ENCODE peak calls at places on chromosomes 13 and 19, in five cellular contexts. G, V, M, N and Y are unnamed samples.
A peak's percentile ranks its signal among the peaks of the same experiment; 100 is the strongest.

GRCh38 chr19:48630289-48631036 is 6.7 kb downstream of the DBP start:
- DNase-seq in G (peak; percentile 63), V (peak; percentile 29), M (peak; percentile 84), N (peak; percentile 8), Y (no peak)

GRCh38 chr13:75405976-75406703 is 75.8 kb downstream of the TBC1D4 start:
- DNase-seq in G (no peak), V (no peak), M (no peak), N (no peak), Y (no peak)

GRCh38 chr13:92054389-92054788 is 656.0 kb downstream of the GPC5 start:
- DNase-seq in G (no peak), V (no peak), M (no peak), N (no peak), Y (no peak)

GRCh38 chr19:51702754-51703654 is 9.9 kb downstream of the SPACA6 start:
- DNase-seq in G (peak; percentile 21), V (peak; percentile 65), M (no peak), N (no peak), Y (no peak)

GRCh38 chr19:10286803-10287737 is at the start of gene ICAM4:
- DNase-seq in G (peak; percentile 35), V (no peak), M (peak; percentile 77), N (peak; percentile 67), Y (peak; percentile 27)

GRCh38 chr13:49400755-49401659 is 42.9 kb downstream of the CAB39L start:
- DNase-seq in G (peak; percentile 40), V (peak; percentile 70), M (no peak), N (no peak), Y (peak; percentile 87)

GRCh38 chr13:25046274-25046984 is 49.5 kb upstream of the PABPC3 start:
- DNase-seq in G (peak; percentile 3), V (no peak), M (no peak), N (no peak), Y (no peak)

GRCh38 chr13:52599037-52599852 is 43.0 kb upstream of the HNRNPA1L2 start:
- DNase-seq in G (peak; percentile 81), V (no peak), M (no peak), N (no peak), Y (no peak)

GRCh38 chr19:56839665-56840451 is 668 bp downstream of the PEG3 start:
- DNase-seq in G (no peak), V (peak; percentile 95), M (peak; percentile 93), N (no peak), Y (no peak)

GRCh38 chr13:66665991-66666390 is 564.1 kb downstream of the PCDH9 start:
- DNase-seq in G (peak; percentile 12), V (no peak), M (peak; percentile 47), N (no peak), Y (no peak)

GRCh38 chr13:25901460-25902376 is 150.1 kb downstream of the SHISA2 start:
- DNase-seq in G (no peak), V (no peak), M (no peak), N (peak; percentile 50), Y (peak; percentile 11)

GRCh38 chr19:17406887-17407196 is 1.4 kb upstream of the BST2 start:
- DNase-seq in G (no peak), V (no peak), M (no peak), N (no peak), Y (peak; percentile 68)
- H3K4me1 ChIP-seq in G (no peaks in the 10 kb centered on the region), V (peaks cover 14% of the 10 kb centered on the region), M (no peaks in the 10 kb centered on the region), N (peaks cover 44% of the 10 kb centered on the region), Y (peaks cover 39% of the 10 kb centered on the region)

DNA sequence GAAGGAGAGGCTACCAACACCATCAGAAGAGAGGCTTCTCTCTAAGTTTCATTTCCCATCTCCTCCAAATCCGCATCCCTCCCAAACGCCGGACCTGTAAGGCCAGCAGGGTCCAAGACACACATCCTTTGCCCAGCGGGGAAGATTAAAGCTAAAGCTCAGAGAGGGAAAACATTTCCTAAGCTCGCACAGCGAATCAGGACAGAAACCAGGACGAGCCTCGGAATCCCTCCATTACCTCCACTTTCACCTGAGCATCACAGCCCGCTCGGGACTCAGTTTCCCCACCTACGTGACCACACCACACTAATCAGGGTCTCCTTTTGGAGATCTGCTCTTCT is 711 bp upstream of the FOSB start:
- DNase-seq in G (peak; percentile 63), V (no peak), M (no peak), N (no peak), Y (peak; percentile 27)
- H3K27ac ChIP-seq in G (peak overlapping the region; percentile 100), V (no peak overlapping the region), M (peak overlapping the region; percentile 88), N (no peak overlapping the region), Y (no peak overlapping the region)

GRCh38 chr19:2317300-2317699 is 9.3 kb upstream of the LINGO3 start:
- DNase-seq in G (no peak), V (no peak), M (no peak), N (no peak), Y (no peak)

GRCh38 chr19:2312819-2313501 is 5.0 kb upstream of the LINGO3 start:
- DNase-seq in G (no peak), V (no peak), M (no peak), N (no peak), Y (no peak)

GRCh38 chr19:2317756-2318155 is 9.8 kb upstream of the LINGO3 start:
- DNase-seq in G (no peak), V (no peak), M (no peak), N (no peak), Y (no peak)

GRCh38 chr19:2315818-2316353 is 7.9 kb upstream of the LINGO3 start:
- DNase-seq in G (peak; percentile 72), V (peak; percentile 28), M (peak; percentile 80), N (no peak), Y (peak; percentile 37)

GRCh38 chr19:2315121-2315817 is 7.3 kb upstream of the LINGO3 start:
- DNase-seq in G (no peak), V (no peak), M (no peak), N (no peak), Y (no peak)
- H3K4me1 ChIP-seq in G (no peaks in the 10 kb centered on the region), V (no peaks in the 10 kb centered on the region), M (no peaks in the 10 kb centered on the region), N (no peaks in the 10 kb centered on the region), Y (peaks cover 23% of the 10 kb centered on the region)

DNA sequence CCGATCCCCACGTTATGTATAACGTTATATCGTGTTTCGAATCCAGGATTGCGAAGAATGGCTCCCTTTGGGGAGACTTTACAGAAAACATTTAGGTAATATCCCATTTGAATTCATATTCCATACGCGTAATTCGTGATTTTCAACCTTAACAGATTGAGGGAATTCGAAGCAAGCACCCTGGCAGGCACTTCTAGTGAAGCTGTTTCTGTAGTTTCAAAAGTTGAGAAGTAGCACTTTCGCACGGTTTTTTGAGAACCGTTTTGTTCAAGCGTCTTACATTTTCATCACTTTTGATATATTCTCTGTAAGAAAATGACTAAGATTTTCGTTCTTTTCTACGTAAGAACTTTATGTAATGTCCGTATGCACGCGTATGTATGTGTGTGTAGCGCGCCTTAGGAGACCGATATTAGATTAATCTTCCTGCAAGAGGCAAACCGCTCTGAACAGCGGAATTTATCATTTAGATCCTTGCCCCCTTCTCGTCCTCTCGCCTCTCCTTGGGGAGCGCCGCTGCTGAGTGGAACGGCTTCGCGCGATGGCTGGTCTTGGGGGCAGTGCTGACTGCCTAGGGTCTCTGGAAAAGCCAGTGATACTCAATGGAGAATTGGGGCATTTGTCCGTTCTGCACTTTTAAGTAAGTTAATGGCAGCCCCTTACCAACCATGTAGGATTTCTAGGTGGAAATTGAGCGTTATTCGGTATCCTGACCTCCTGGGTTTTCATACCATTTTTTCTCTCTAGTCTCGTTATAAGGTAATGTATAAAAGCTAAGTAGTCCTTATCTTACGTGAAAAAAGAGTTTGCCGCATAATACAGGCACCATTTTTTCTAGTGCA is 4.8 kb downstream of the MAB21L1 start:
- DNase-seq in G (peak; percentile 55), V (no peak), M (peak; percentile 48), N (no peak), Y (no peak)
- H3K27ac ChIP-seq in G (peak overlapping the region; percentile 89), V (no peak overlapping the region), M (peak overlapping the region; percentile 80), N (no peak overlapping the region), Y (no peak overlapping the region)

DNA sequence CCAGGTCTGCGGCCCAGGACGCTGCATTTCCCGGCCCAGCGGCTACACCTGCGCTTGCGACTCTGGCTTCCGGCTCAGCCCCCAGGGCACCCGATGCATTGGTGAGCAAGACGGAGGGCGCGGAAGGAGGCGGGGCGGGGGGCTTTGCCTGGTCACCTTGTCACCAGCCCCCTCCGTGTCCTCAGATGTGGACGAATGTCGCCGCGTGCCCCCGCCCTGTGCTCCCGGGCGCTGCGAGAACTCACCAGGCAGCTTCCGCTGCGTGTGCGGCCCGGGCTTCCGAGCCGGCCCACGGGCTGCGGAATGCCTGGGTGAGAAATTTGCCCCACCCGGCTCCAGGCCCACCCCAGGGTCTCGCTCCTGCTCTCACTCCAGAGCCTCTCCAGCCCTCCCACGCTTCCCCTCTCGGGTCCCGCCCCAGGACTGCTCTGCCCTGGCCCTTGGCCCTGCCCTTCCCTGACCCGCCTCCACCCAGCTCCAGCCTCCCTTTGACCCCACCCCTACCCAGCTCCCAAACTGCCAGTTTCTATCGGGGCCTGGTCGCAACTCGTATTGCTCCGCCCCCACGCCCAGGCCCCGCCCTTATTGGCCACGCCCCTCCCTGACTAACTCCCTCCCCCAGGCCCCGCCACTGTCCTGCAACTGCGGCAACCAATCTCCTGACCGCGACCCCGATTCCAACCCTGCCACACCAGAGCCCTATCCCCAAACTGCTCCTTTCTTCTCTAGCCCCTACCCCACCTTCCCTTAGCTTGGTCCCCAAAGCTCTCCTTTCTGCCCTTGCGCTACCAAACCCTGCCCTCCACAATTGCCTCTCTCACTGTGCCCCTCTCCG is 8.6 kb downstream of the LTBP4 start:
- DNase-seq in G (peak; percentile 94), V (peak; percentile 82), M (peak; percentile 95), N (peak; percentile 53), Y (peak; percentile 89)
- H3K4me1 ChIP-seq in G (peaks cover 15% of the 10 kb centered on the region), V (peaks cover 25% of the 10 kb centered on the region), M (peaks cover 22% of the 10 kb centered on the region), N (peaks cover 28% of the 10 kb centered on the region), Y (peaks cover 42% of the 10 kb centered on the region)

DNA sequence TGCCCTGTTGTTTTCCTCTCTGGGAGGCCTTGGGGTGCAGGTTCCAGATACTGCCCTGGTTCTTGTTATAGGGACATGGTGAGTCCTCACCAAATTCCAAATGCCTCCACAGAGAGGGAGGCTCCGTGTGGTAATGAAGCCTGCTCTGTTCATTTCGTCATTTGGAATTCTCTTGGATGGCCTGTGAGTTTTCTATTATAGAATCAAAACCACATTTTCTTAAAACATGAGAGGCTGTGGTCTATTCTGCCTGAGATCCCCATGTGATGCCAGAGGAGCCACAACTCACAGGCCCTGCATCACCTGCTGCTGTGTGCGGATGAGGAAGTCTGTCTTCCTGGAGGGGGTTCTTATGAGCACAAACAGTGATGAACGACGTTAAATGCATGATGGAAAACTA is 264.4 kb downstream of the UQCRFS1 start:
- DNase-seq in G (peak; percentile 51), V (no peak), M (no peak), N (no peak), Y (no peak)
- H3K27ac ChIP-seq in G (no peak overlapping the region), V (no peak overlapping the region), M (no peak overlapping the region), N (no peak overlapping the region), Y (no peak overlapping the region)

GRCh38 chr19:16377521-16377920 is 52.9 kb downstream of the KLF2 start:
- DNase-seq in G (no peak), V (no peak), M (peak; percentile 84), N (no peak), Y (no peak)
- H3K4me1 ChIP-seq in G (peaks cover 18% of the 10 kb centered on the region), V (no peaks in the 10 kb centered on the region), M (peaks cover 16% of the 10 kb centered on the region), N (peaks cover 33% of the 10 kb centered on the region), Y (peaks cover 18% of the 10 kb centered on the region)

DNA sequence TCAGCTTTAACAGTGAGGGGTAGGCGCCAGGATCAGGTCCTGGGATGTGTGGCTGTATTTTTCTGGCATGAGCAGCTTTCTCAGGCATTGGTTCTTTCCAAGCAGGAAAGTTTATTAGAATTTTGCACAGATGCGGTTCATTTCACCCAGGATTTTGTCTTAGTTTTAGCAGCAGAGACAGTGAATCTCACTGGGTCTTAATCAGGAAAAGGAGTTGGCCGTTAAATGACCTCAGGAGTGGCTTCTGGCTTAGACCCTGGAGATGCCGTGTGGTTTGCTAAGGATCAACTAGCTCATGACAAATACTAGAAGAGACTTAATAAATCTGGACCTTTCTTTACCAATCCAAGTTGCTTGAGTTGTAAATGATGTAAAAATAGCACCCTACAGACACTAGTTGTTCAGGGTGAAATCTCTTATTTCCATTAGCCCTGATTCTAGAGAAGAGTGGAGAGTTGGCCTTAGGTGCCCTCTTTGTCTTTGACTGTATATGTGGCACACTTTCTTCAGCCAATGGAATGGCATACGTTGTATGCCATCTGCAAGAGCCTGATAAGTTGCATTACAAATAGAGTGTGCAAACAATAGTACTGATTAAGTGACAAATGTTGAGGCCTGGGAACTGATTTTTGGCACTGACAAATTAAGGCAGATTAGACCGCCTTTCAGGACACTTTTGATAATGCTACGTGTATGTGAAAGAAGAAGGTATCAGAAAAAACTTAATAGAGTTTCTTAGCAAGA is 34.0 kb downstream of the LRCH1 start:
- DNase-seq in G (peak; percentile 28), V (no peak), M (no peak), N (no peak), Y (no peak)
- H3K27ac ChIP-seq in G (no peak overlapping the region), V (no peak overlapping the region), M (no peak overlapping the region), N (no peak overlapping the region), Y (peak overlapping the region; percentile 78)